ENCODE peak calls at places on chromosomes 3 and 15, in ten cellular contexts. B is body of pancreas, R is ovary, Y is heart right ventricle, D is tibial nerve, N is K562, V is aorta, P is heart left ventricle, S is mesenchymal stem cell, G is MM.1S. Z is an unnamed sample.

GRCh38 chr3:97712919-97713318 is 51.6 kb upstream of the ARL6 start:
- DNase-seq in G (no peak), N (no peak), Y (no peak), V (no peak), B (no peak), R (no peak), P (no peak), S (no peak), D (no peak), Z (no peak)

GRCh38 chr3:23624305-23624704 is 181.4 kb upstream of the UBE2E1 start:
- DNase-seq in G (no peak), P (no peak), S (no peak), B (no peak), D (no peak), Y (no peak), R (no peak), V (no peak), N (no peak), Z (no peak)

GRCh38 chr15:90701880-90702630 is 15.1 kb upstream of the BLM start:
- DNase-seq in B (no peak), G (no peak), D (peak; percentile 17), Y (peak; percentile 23), N (no peak), V (peak; percentile 62), P (peak; percentile 15), S (no peak), R (no peak), Z (no peak)

GRCh38 chr3:30681276-30682211 is 75.1 kb downstream of the TGFBR2 start:
- DNase-seq in R (peak; percentile 56), B (no peak), P (peak; percentile 70), Y (peak; percentile 57), G (no peak), N (no peak), S (peak; percentile 68), D (peak; percentile 50), V (peak; percentile 53), Z (no peak)

GRCh38 chr3:128170866-128171516 is 17.7 kb downstream of the EEFSEC start:
- DNase-seq in G (no peak), Y (peak; percentile 23), B (peak; percentile 46), N (peak; percentile 61), S (peak; percentile 89), R (peak; percentile 65), P (peak; percentile 62), D (no peak), V (no peak), Z (no peak)

GRCh38 chr3:125051715-125052581 is 3.8 kb downstream of the HEG1 start:
- DNase-seq in R (peak; percentile 43), N (no peak), B (no peak), S (peak; percentile 89), D (peak; percentile 26), V (peak; percentile 76), Y (peak; percentile 67), G (no peak), P (peak; percentile 67), Z (peak; percentile 64)

GRCh38 chr3:17577795-17578520 is 164.5 kb downstream of the TBC1D5 start:
- DNase-seq in N (no peak), Y (no peak), P (no peak), G (no peak), B (no peak), V (no peak), D (no peak), S (peak; percentile 40), R (no peak), Z (no peak)

GRCh38 chr3:99842826-99843589 is 25.3 kb downstream of the CMSS1 start:
- DNase-seq in B (no peak), R (no peak), D (no peak), V (no peak), Y (no peak), N (no peak), G (peak; percentile 24), P (no peak), S (peak; percentile 72), Z (no peak)

GRCh38 chr15:37045241-37045640 is 55.1 kb downstream of the MEIS2 start:
- DNase-seq in R (no peak), V (no peak), G (no peak), P (no peak), B (no peak), D (no peak), S (no peak), Y (no peak), N (no peak), Z (no peak)

GRCh38 chr15:37045859-37046318 is 54.5 kb downstream of the MEIS2 start:
- DNase-seq in V (no peak), D (no peak), N (no peak), G (no peak), S (no peak), B (no peak), P (no peak), R (no peak), Y (no peak), Z (no peak)

GRCh38 chr15:37050345-37050744 is 50.0 kb downstream of the MEIS2 start:
- DNase-seq in G (no peak), N (no peak), D (no peak), R (no peak), Y (no peak), B (no peak), S (no peak), V (no peak), P (no peak), Z (no peak)

GRCh38 chr15:37041836-37042235 is 58.5 kb downstream of the MEIS2 start:
- DNase-seq in N (no peak), B (no peak), G (no peak), S (no peak), D (no peak), P (no peak), V (no peak), R (no peak), Y (no peak), Z (no peak)

DNA sequence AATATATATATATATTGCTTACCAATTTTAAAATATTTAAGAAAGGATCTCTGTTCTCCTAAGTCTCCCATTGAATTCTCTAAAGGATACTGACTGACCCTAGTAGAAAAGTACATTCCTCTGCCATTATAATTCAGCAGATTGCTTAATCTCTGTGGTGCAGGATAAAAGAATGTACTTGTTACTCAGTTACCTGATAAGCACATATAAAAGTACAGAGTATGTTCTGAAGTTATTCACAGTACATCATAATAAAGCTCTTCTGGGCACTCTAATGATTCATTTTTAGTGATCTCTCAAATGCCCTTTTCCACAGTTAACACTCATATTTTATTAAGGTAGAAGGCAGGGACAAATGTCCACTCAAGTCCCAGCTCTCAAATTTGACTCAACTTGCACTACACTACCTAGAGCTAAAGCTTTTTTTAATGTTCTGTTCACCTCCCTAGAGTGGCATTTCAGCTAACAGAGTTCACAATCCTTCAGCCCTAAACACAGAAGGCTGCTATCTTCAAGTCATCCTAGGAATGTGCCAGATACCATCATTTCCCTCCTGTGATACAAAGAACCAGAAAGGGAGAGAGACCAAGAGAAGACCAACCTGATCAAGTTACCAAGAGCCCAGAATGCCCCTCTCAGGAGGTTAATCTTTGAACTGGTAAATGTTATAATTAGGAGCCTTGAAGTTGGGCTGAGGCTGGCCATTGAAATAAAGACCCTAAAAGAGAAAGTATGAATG is 53.3 kb downstream of the MEIS2 start:
- DNase-seq in V (no peak), S (peak; percentile 38), P (no peak), G (no peak), D (no peak), R (no peak), N (no peak), Y (no peak), B (no peak), Z (no peak)
- H3K27ac ChIP-seq in V (no peak overlapping the region), S (peak overlapping the region; percentile 75), P (peak overlapping the region; percentile 2), G (no peak overlapping the region), D (no peak overlapping the region), R (no peak overlapping the region), N (no peak overlapping the region), Y (peak overlapping the region; percentile 54), B (no peak overlapping the region), Z (no peak overlapping the region)

GRCh38 chr3:34213481-34213880 is 415.1 kb downstream of the PDCD6IP start:
- DNase-seq in G (no peak), N (no peak), Y (no peak), S (no peak), V (no peak), P (no peak), D (no peak), B (no peak), R (no peak), Z (no peak)
- H3K27ac ChIP-seq in G (no peak overlapping the region), N (no peak overlapping the region), Y (no peak overlapping the region), S (peak overlapping the region; percentile 54), V (peak overlapping the region; percentile 20), P (no peak overlapping the region), D (no peak overlapping the region), B (no peak overlapping the region), R (no peak overlapping the region), Z (no peak overlapping the region)

GRCh38 chr3:11560746-11561145 is 83.0 kb downstream of the VGLL4 start:
- DNase-seq in G (no peak), B (no peak), D (no peak), R (no peak), P (no peak), Y (no peak), N (no peak), V (no peak), S (peak; percentile 87), Z (no peak)

GRCh38 chr3:11563749-11564148 is 80.0 kb downstream of the VGLL4 start:
- DNase-seq in S (no peak), D (no peak), Y (no peak), V (no peak), N (no peak), B (no peak), R (no peak), P (no peak), G (no peak), Z (no peak)

GRCh38 chr3:11564577-11565001 is 79.1 kb downstream of the VGLL4 start:
- DNase-seq in G (no peak), D (no peak), P (no peak), B (no peak), S (no peak), V (no peak), R (peak; percentile 24), N (no peak), Y (no peak), Z (no peak)

GRCh38 chr3:11563159-11563558 is 80.6 kb downstream of the VGLL4 start:
- DNase-seq in G (no peak), P (no peak), S (no peak), N (no peak), V (no peak), D (no peak), Y (no peak), R (no peak), B (no peak), Z (no peak)

DNA sequence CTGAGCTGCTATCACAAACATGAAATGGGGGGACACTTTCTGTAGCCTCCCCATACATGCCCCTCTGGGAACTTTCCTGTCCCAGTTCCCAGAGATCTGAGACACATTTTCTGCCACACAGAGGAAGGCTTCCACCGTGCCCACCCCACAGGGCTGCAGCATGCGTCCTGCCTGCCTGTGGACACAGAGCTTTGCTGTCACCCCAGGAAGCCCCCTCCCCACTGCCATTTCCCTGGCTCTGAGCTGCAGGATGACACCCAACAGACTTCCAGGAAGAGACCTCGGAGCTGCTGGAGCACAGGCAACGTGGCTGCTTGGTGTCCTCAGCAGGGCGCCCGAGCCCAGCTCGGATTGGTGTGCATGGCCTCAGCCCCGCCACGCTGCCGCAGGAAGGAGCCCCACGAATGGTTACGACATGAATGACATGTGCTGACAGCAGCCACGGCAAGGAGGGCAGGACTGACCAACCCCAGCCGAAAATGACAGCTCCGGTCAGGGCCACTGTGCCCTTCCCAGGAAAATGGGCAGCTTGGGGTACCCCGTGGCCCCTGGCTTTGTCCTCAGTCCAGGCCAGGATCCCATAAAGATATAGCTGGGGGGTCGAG is 81.3 kb downstream of the VGLL4 start:
- DNase-seq in G (no peak), D (no peak), R (no peak), V (no peak), P (no peak), B (no peak), Y (no peak), N (no peak), S (no peak), Z (no peak)
- H3K27ac ChIP-seq in G (no peak overlapping the region), D (peak overlapping the region; percentile 83), R (peak overlapping the region; percentile 54), V (no peak overlapping the region), P (peak overlapping the region; percentile 78), B (peak overlapping the region; percentile 10), Y (peak overlapping the region; percentile 72), N (no peak overlapping the region), S (no peak overlapping the region), Z (peak overlapping the region; percentile 17)

GRCh38 chr3:129723558-129724324 is 117.3 kb upstream of the PLXND1 start:
- DNase-seq in D (peak; percentile 24), G (no peak), Y (no peak), B (peak; percentile 20), P (peak; percentile 24), N (no peak), S (peak; percentile 69), V (no peak), R (peak; percentile 68), Z (no peak)
- H3K27ac ChIP-seq in D (peak overlapping the region; percentile 79), G (no peak overlapping the region), Y (peak overlapping the region; percentile 4), B (no peak overlapping the region), P (peak overlapping the region; percentile 58), N (no peak overlapping the region), S (peak overlapping the region; percentile 5), V (no peak overlapping the region), R (peak overlapping the region; percentile 8), Z (no peak overlapping the region)

Z was measured in effector memory CD4-positive, alpha-beta T cell.